ENCODE peak calls at places on chromosomes 13 and 19, in four cellular contexts. A is endothelial cell of umbilical vein, J is GM12878, O is HepG2. U is an unnamed sample.

GRCh38 chr19:36100476-36100875 is 10.5 kb upstream of the OVOL3 start:
- DNase-seq in J (no peak), O (no peak), A (no peak), U (no peak)

GRCh38 chr19:50911206-50912101 is at the start of gene KLK4:
- DNase-seq in O (no peak), A (no peak), J (no peak), U (no peak)

GRCh38 chr19:33954686-33955085 is 158.0 kb downstream of the KCTD15 start:
- DNase-seq in J (no peak), O (no peak), A (no peak), U (no peak)

GRCh38 chr19:6220385-6221191 is 59.2 kb downstream of the MLLT1 start:
- DNase-seq in A (no peak), O (no peak), J (no peak), U (no peak)

GRCh38 chr13:114012921-114013320 is 39.0 kb upstream of the C13orf46 start:
- DNase-seq in A (no peak), O (no peak), J (no peak), U (no peak)

GRCh38 chr13:99415014-99415650 is 86.1 kb upstream of the TM9SF2 start:
- DNase-seq in J (no peak), A (no peak), O (no peak), U (no peak)

GRCh38 chr13:40389081-40389641 is 277.3 kb downstream of the FOXO1 start:
- DNase-seq in O (no peak), J (peak), A (no peak), U (no peak)

GRCh38 chr19:49579947-49580263 is 451 bp downstream of the NOSIP start:
- DNase-seq in A (no peak), O (no peak), J (no peak), U (no peak)

GRCh38 chr13:72728290-72728605 is 525 bp downstream of the BORA start:
- DNase-seq in A (peak), O (no peak), J (no peak), U (no peak)

GRCh38 chr19:2603320-2603719 is 99.2 kb downstream of the GNG7 start:
- DNase-seq in A (no peak), O (no peak), J (no peak), U (peak)

GRCh38 chr13:50244913-50245574 is 229.8 kb downstream of the KCNRG start:
- DNase-seq in A (peak), O (peak), J (peak), U (no peak)

GRCh38 chr19:4380254-4380727 is 20.1 kb downstream of the SH3GL1 start:
- DNase-seq in J (no peak), A (no peak), O (no peak), U (no peak)

GRCh38 chr13:103145476-103145875 is 79.3 kb upstream of the SLC10A2 start:
- DNase-seq in O (no peak), J (no peak), A (no peak), U (no peak)

GRCh38 chr13:81171065-81171647 is 830.2 kb upstream of the SPRY2 start:
- DNase-seq in A (peak), O (peak), J (no peak), U (peak)

GRCh38 chr13:98487522-98487921 is 89.4 kb downstream of the STK24 start:
- DNase-seq in J (no peak), O (no peak), A (no peak), U (no peak)

GRCh38 chr13:66992183-66992582 is 238.0 kb downstream of the PCDH9 start:
- DNase-seq in O (no peak), A (peak), J (no peak), U (no peak)

GRCh38 chr19:10766049-10766623 is 48.3 kb downstream of the DNM2 start:
- DNase-seq in J (no peak), O (no peak), A (no peak), U (no peak)

GRCh38 chr19:17968376-17968775 is 1.5 kb downstream of the KCNN1 start:
- DNase-seq in J (no peak), O (no peak), A (no peak), U (no peak)

GRCh38 chr13:71865858-71866172 is 1.2 kb downstream of the DACH1 start:
- DNase-seq in A (no peak), J (no peak), O (no peak), U (peak)

GRCh38 chr13:40376296-40376849 is 290.1 kb downstream of the FOXO1 start:
- DNase-seq in A (no peak), O (no peak), J (no peak), U (no peak)

GRCh38 chr13:80665792-80666333 is 324.9 kb upstream of the SPRY2 start:
- DNase-seq in J (no peak), A (no peak), O (no peak), U (peak)

GRCh38 chr19:5864013-5864720 is 6.2 kb downstream of the FUT5 start:
- DNase-seq in O (no peak), J (no peak), A (no peak), U (no peak)

GRCh38 chr19:2726160-2726855 is 5.1 kb upstream of the DIRAS1 start:
- DNase-seq in J (no peak), A (no peak), O (no peak), U (no peak)

GRCh38 chr13:110716235-110716505 is 2.7 kb downstream of the ING1 start:
- DNase-seq in J (no peak), O (peak), A (no peak), U (peak)

GRCh38 chr19:35524181-35524838 is 3.8 kb downstream of the SBSN start:
- DNase-seq in O (no peak), J (no peak), A (no peak), U (peak)

GRCh38 chr13:51729853-51730553 is 74.0 kb downstream of the DHRS12 start:
- DNase-seq in J (no peak), A (peak), O (peak), U (no peak)

GRCh38 chr13:98575876-98576214 is 1.1 kb downstream of the STK24 start:
- DNase-seq in O (no peak), J (no peak), A (no peak), U (no peak)

GRCh38 chr19:17244618-17245534 is 843 bp downstream of the NR2F6 start:
- DNase-seq in J (no peak), A (no peak), O (no peak), U (peak)

GRCh38 chr13:102399791-102400618 is 1.8 kb downstream of the FGF14 start:
- DNase-seq in O (no peak), A (no peak), J (no peak), U (peak)

GRCh38 chr19:20444202-20444885 is 121.2 kb downstream of the ZNF737 start:
- DNase-seq in A (no peak), O (no peak), J (no peak), U (no peak)
- H2AFZ ChIP-seq in A (no peak), O (no peak), J (no peak), U (no peak)

GRCh38 chr19:13060233-13060963 is 42.3 kb downstream of the LYL1 start:
- DNase-seq in J (no peak), O (peak), A (no peak), U (no peak)

GRCh38 chr19:13057744-13058143 is 44.9 kb downstream of the LYL1 start:
- DNase-seq in J (no peak), O (no peak), A (peak), U (no peak)

GRCh38 chr19:13060964-13061927 is 41.4 kb downstream of the LYL1 start:
- DNase-seq in J (peak), O (peak), A (peak), U (peak)

GRCh38 chr19:13057147-13057572 is 45.5 kb downstream of the LYL1 start:
- DNase-seq in J (no peak), A (peak), O (peak), U (no peak)

GRCh38 chr19:13058951-13059660 is 43.6 kb downstream of the LYL1 start:
- DNase-seq in J (no peak), O (no peak), A (no peak), U (no peak)
- TF ChIP-seq POLR2AphosphoS5 in J (no peak), O (no peak), A (no peak), U (no peak)

DNA sequence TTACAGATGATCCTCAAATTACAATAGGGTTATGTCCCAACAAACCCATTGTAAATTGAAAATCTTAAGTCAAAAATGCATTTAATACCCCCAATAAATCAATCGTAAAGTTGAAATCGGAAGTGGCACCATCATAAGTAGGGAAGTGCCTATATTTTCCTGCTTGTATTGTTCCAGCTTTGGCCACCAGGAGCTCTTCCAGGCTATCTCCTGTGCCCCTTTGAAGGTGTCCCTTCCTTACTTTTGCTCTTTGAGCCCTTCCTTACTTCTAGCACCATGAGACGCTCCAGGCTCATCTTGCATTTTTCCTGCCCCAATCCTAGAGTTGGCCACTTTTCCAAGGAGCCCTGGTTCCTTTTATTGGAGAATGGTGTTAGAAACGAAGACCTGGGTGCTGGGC is 163.0 kb upstream of the TSC22D1 start:
- DNase-seq in O (no peak), J (no peak), A (no peak), U (peak)
- TF ChIP-seq CTCF in O (no peak), J (no peak), A (no peak), U (no peak)

GRCh38 chr13:43543331-43543730 is 243.4 kb downstream of the ENOX1 start:
- DNase-seq in A (no peak), O (no peak), J (no peak), U (no peak)

GRCh38 chr13:43545317-43545874 is 241.4 kb downstream of the ENOX1 start:
- DNase-seq in A (peak), O (no peak), J (no peak), U (no peak)

GRCh38 chr13:43546821-43547220 is 240.0 kb downstream of the ENOX1 start:
- DNase-seq in J (no peak), A (no peak), O (no peak), U (no peak)

GRCh38 chr13:43544011-43544410 is 242.8 kb downstream of the ENOX1 start:
- DNase-seq in A (no peak), J (no peak), O (no peak), U (no peak)

GRCh38 chr13:43546260-43546659 is 240.5 kb downstream of the ENOX1 start:
- DNase-seq in A (peak), O (no peak), J (no peak), U (no peak)
- H2AFZ ChIP-seq in A (no peak), O (no peak), J (no peak), U (no peak)

DNA sequence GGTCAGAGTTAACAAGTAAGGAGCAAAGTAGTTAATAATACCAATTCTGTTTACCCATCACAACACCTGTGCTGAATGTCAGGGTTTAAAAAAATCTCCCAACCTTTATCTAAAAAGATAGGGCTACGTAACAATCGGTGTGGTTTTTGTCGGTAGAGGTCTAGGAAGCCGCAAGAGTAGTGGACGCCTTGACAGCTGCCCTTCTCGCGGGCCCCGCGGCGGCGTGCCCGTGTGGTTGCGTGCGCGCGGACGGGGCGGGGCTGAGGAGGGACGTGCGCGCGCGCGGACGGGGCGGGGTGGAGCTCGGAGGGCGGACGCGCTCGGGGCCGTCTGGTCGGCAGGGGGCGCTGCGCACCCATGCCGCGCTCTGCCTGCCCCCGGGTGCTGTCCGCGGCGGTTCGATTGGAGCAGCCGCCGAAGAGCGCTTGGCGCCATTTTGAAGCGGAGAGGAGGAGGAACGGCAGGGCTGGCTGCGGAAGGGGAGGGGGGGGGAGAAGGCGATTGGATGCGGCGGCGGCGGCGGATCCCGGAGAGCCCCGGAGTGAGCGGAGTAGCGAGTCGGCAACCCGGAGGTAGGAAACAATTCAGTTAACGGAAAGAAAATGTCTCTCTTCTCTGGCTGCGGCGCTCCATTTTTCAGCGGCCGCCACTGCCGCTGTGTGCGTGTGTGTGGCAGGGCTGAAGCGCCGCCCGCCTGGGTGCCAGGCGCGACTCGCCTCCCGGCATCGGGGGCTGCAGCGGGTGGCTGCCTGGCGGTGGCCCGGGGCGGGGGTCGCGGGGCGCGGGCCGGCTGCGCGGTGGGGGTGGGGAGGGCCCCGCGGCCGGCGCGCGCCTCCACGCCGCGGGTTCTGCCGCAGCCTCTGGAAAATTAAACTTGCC is at the start of gene PDS5B:
- DNase-seq in J (peak), A (peak), O (peak), U (peak)
- TF ChIP-seq POLR2AphosphoS5 in J (no peak), A (peak), O (peak), U (peak)

U was measured in GM23338.